ENCODE peak calls at places on chromosomes 4 and X, in five cellular contexts. V is astrocyte, X is testis, I is left lung, Z is GM06990. J is an unnamed sample.

GRCh38 chrX:109357714-109358113 is 124.2 kb downstream of the GUCY2F start:
- DNase-seq in V (no peak), X (no peak), I (no peak), Z (no peak), J (no peak)

GRCh38 chr4:16530688-16531635 is 304.7 kb upstream of the TAPT1 start:
- DNase-seq in V (peak; percentile 81), X (no peak), I (no peak), Z (no peak), J (no peak)

GRCh38 chrX:129577473-129577872 is 37.4 kb downstream of the OCRL start:
- DNase-seq in V (peak; percentile 74), X (peak; percentile 43), I (no peak), Z (no peak), J (no peak)

GRCh38 chr4:175536852-175537453 is 275.1 kb downstream of the GPM6A start:
- DNase-seq in V (peak; percentile 49), X (no peak), I (no peak), Z (peak; percentile 25), J (no peak)

GRCh38 chr4:16382571-16382970 is 156.3 kb upstream of the TAPT1 start:
- DNase-seq in V (no peak), X (no peak), I (no peak), Z (no peak), J (no peak)

GRCh38 chr4:121256346-121256745 is 92.2 kb upstream of the TNIP3 start:
- DNase-seq in V (peak; percentile 94), X (no peak), I (no peak), Z (peak; percentile 81), J (no peak)

GRCh38 chrX:19566359-19567141 is 51.2 kb upstream of the MAP3K15 start:
- DNase-seq in V (peak; percentile 16), X (no peak), I (no peak), Z (peak; percentile 45), J (no peak)

GRCh38 chr4:113869743-113870375 is 108.3 kb upstream of the CAMK2D start:
- DNase-seq in V (peak; percentile 75), X (no peak), I (no peak), Z (peak; percentile 64), J (no peak)

GRCh38 chr4:67084801-67085200 is 460.5 kb downstream of the CENPC start:
- DNase-seq in V (no peak), X (no peak), I (no peak), Z (no peak), J (no peak)

GRCh38 chr4:41361831-41362646 is 105.3 kb downstream of the UCHL1 start:
- DNase-seq in V (no peak), X (no peak), I (no peak), Z (no peak), J (no peak)

GRCh38 chr4:18398661-18399060 is 377.1 kb upstream of the LCORL start:
- DNase-seq in V (no peak), X (no peak), I (no peak), Z (no peak), J (no peak)

GRCh38 chr4:85603437-85604336 is 128.7 kb downstream of the ARHGAP24 start:
- DNase-seq in V (peak; percentile 7), X (no peak), I (no peak), Z (peak; percentile 22), J (no peak)

GRCh38 chr4:25792200-25792791 is 70.5 kb downstream of the SEL1L3 start:
- DNase-seq in V (no peak), X (peak; percentile 60), I (no peak), Z (no peak), J (no peak)

GRCh38 chrX:39527045-39527444 is 570.7 kb downstream of the BCOR start:
- DNase-seq in V (peak; percentile 68), X (no peak), I (no peak), Z (no peak), J (no peak)

GRCh38 chrX:102669526-102669925 is 18.2 kb downstream of the GPRASP1 start:
- DNase-seq in V (no peak), X (no peak), I (no peak), Z (no peak), J (no peak)

GRCh38 chr4:177483271-177483670 is 41.0 kb upstream of the AGA start:
- DNase-seq in V (no peak), X (no peak), I (no peak), Z (no peak), J (no peak)

GRCh38 chr4:156931267-156931666 is 40.3 kb downstream of the PDGFC start:
- DNase-seq in V (peak; percentile 92), X (no peak), I (no peak), Z (no peak), J (peak; percentile 61)

GRCh38 chr4:164467493-164467892 is 286.4 kb upstream of the SMIM31 start:
- DNase-seq in V (no peak), X (no peak), I (no peak), Z (no peak), J (no peak)

GRCh38 chr4:137226900-137227299 is 305.4 kb downstream of the PCDH18 start:
- DNase-seq in V (no peak), X (no peak), I (no peak), Z (no peak), J (no peak)

GRCh38 chr4:73899321-73899720 is 30.1 kb downstream of the CXCL1 start:
- DNase-seq in V (no peak), X (no peak), I (no peak), Z (no peak), J (no peak)

GRCh38 chrX:16695079-16695676 is 17.3 kb downstream of the CTPS2 start:
- DNase-seq in V (peak; percentile 21), X (peak; percentile 81), I (no peak), Z (no peak), J (no peak)

GRCh38 chr4:10180927-10181744 is 64.5 kb upstream of the WDR1 start:
- DNase-seq in V (no peak), X (no peak), I (no peak), Z (peak; percentile 31), J (no peak)

GRCh38 chr4:158870282-158871049 is 101.6 kb downstream of the FNIP2 start:
- DNase-seq in V (no peak), X (no peak), I (no peak), Z (no peak), J (no peak)

GRCh38 chr4:173346074-173346473 is 11.9 kb upstream of the HMGB2 start:
- DNase-seq in V (peak; percentile 65), X (no peak), I (no peak), Z (no peak), J (peak; percentile 62)

GRCh38 chr4:173530326-173531062 is 465 bp upstream of the HAND2 start:
- DNase-seq in V (no peak), X (no peak), I (no peak), Z (no peak), J (no peak)

GRCh38 chrX:149151805-149152757 is 353.0 kb downstream of the IDS start:
- DNase-seq in V (peak; percentile 66), X (no peak), I (no peak), Z (no peak), J (peak; percentile 40)

GRCh38 chr4:184250795-184251679 is 33.4 kb upstream of the ENPP6 start:
- DNase-seq in V (peak; percentile 6), X (no peak), I (no peak), Z (no peak), J (no peak)

GRCh38 chr4:160286051-160286450 is 1183.2 kb downstream of the RAPGEF2 start:
- DNase-seq in V (no peak), X (no peak), I (no peak), Z (no peak), J (no peak)

GRCh38 chr4:178316211-178316610 is 874.0 kb upstream of the AGA start:
- DNase-seq in V (no peak), X (no peak), I (no peak), Z (no peak), J (no peak)

GRCh38 chr4:186144596-186145569 is 40.4 kb downstream of the FAM149A start:
- DNase-seq in V (peak; percentile 62), X (peak; percentile 50), I (peak; percentile 50), Z (no peak), J (no peak)

GRCh38 chr4:151031831-151032605 is 16.9 kb upstream of the LRBA start:
- DNase-seq in V (peak; percentile 78), X (no peak), I (no peak), Z (peak; percentile 43), J (no peak)

GRCh38 chr4:174496631-174497442 is 25.5 kb downstream of the HPGD start:
- DNase-seq in V (no peak), X (no peak), I (no peak), Z (no peak), J (no peak)

GRCh38 chr4:20395160-20395773 is 143.6 kb downstream of the SLIT2 start:
- DNase-seq in V (no peak), X (peak; percentile 64), I (no peak), Z (no peak), J (no peak)
- TF ChIP-seq CTCF in V (peak; percentile 46), X (peak; percentile 40), I (peak; percentile 32), Z (peak; percentile 83), J (peak; percentile 74)

GRCh38 chr4:624705-625590 is at the start of gene PDE6B:
- DNase-seq in V (no peak), X (no peak), I (no peak), Z (no peak), J (peak; percentile 41)
- H3K27me3 ChIP-seq in V (no peaks in the 10 kb centered on the region), X (no peaks in the 10 kb centered on the region), I (no peaks in the 10 kb centered on the region), Z (no peaks in the 10 kb centered on the region), J (no peaks in the 10 kb centered on the region)

GRCh38 chrX:87236836-87237235 is 280.8 kb upstream of the KLHL4 start:
- DNase-seq in V (no peak), X (no peak), I (no peak), Z (no peak), J (no peak)
- TF ChIP-seq CTCF in V (no peak), X (no peak), I (no peak), Z (no peak), J (no peak)

GRCh38 chr4:54101190-54102041 is 1.5 kb downstream of the GSX2 start:
- DNase-seq in V (no peak), X (no peak), I (no peak), Z (no peak), J (no peak)

GRCh38 chr4:54098375-54098774 is 1.6 kb upstream of the GSX2 start:
- DNase-seq in V (no peak), X (no peak), I (no peak), Z (no peak), J (no peak)

GRCh38 chr4:54100607-54101189 is 735 bp downstream of the GSX2 start:
- DNase-seq in V (no peak), X (no peak), I (no peak), Z (no peak), J (no peak)

GRCh38 chr4:54099959-54100606 is at the start of gene GSX2:
- DNase-seq in V (no peak), X (no peak), I (no peak), Z (no peak), J (no peak)

GRCh38 chr4:54099287-54099958 is 540 bp upstream of the GSX2 start:
- DNase-seq in V (peak; percentile 54), X (no peak), I (no peak), Z (no peak), J (no peak)
- H3K27me3 ChIP-seq in V (peaks cover 91% of the 10 kb centered on the region), X (no peaks in the 10 kb centered on the region), I (peaks cover 98% of the 10 kb centered on the region), Z (peaks cover 8% of the 10 kb centered on the region), J (peaks cover 64% of the 10 kb centered on the region)

J was measured in RWPE2.